ENCODE peak calls at places on chromosomes 11 and 22, in seven cellular contexts. Q is mammary epithelial cell; N is activated naive CD4-positive, alpha-beta T cell; U is kidney; Z is pulmonary artery endothelial cell; K is HT-29; H is BJ. W is an unnamed sample.

GRCh38 chr11:19232910-19233503 is 7.7 kb downstream of the E2F8 start:
- DNase-seq in Q (peak), N (no peak), U (no peak), Z (peak), K (no peak), H (peak), W (no peak)

GRCh38 chr22:36413022-36413770 is 25.4 kb upstream of the MYH9 start:
- DNase-seq in Q (no peak), N (no peak), U (no peak), Z (no peak), K (no peak), H (no peak), W (peak)

GRCh38 chr11:66910669-66911068 is 47.5 kb downstream of the PC start:
- DNase-seq in Q (no peak), N (no peak), U (peak), Z (no peak), K (no peak), H (no peak), W (no peak)

GRCh38 chr22:38700789-38701628 is at the start of gene JOSD1:
- DNase-seq in Q (peak), N (peak), U (peak), Z (peak), K (peak), H (no peak), W (peak)

GRCh38 chr22:37906364-37907008 is 389 bp downstream of the MICALL1 start:
- DNase-seq in Q (no peak), N (no peak), U (peak), Z (no peak), K (no peak), H (no peak), W (no peak)

GRCh38 chr11:33291004-33291777 is 34.0 kb downstream of the HIPK3 start:
- DNase-seq in Q (no peak), N (no peak), U (no peak), Z (no peak), K (peak), H (no peak), W (no peak)

GRCh38 chr11:119427279-119427678 is 4.3 kb upstream of the THY1 start:
- DNase-seq in Q (no peak), N (no peak), U (no peak), Z (no peak), K (no peak), H (no peak), W (no peak)

GRCh38 chr11:43222215-43222614 is 89.6 kb upstream of the API5 start:
- DNase-seq in Q (peak), N (no peak), U (no peak), Z (no peak), K (no peak), H (no peak), W (no peak)

GRCh38 chr11:77557553-77557952 is 32.2 kb upstream of the AQP11 start:
- DNase-seq in Q (no peak), N (no peak), U (no peak), Z (no peak), K (peak), H (no peak), W (no peak)

GRCh38 chr11:107619926-107620325 is 29.0 kb downstream of the ELMOD1 start:
- DNase-seq in Q (no peak), N (no peak), U (no peak), Z (peak), K (no peak), H (no peak), W (no peak)

GRCh38 chr11:20156280-20156875 is 3.9 kb downstream of the DBX1 start:
- DNase-seq in Q (no peak), N (no peak), U (no peak), Z (no peak), K (no peak), H (no peak), W (no peak)

GRCh38 chr11:77303328-77303727 is 1.8 kb upstream of the GDPD4 start:
- DNase-seq in Q (no peak), N (no peak), U (no peak), Z (no peak), K (no peak), H (no peak), W (no peak)

GRCh38 chr11:3796346-3796745 is 1.0 kb downstream of the NUP98 start:
- DNase-seq in Q (no peak), N (no peak), U (no peak), Z (no peak), K (peak), H (no peak), W (no peak)

GRCh38 chr22:35315141-35315854 is 15.6 kb downstream of the TOM1 start:
- DNase-seq in Q (no peak), N (no peak), U (no peak), Z (no peak), K (no peak), H (no peak), W (peak)

GRCh38 chr11:123122341-123122740 is 60.4 kb upstream of the HSPA8 start:
- DNase-seq in Q (peak), N (no peak), U (no peak), Z (no peak), K (no peak), H (no peak), W (no peak)

GRCh38 chr11:9755561-9755960 is 91.7 kb downstream of the SWAP70 start:
- DNase-seq in Q (no peak), N (no peak), U (no peak), Z (no peak), K (no peak), H (no peak), W (no peak)

GRCh38 chr11:74204692-74205091 is 33.6 kb downstream of the PPME1 start:
- DNase-seq in Q (no peak), N (no peak), U (no peak), Z (no peak), K (no peak), H (no peak), W (no peak)